ENCODE peak calls at places on chromosomes 13 and 19, in eight cellular contexts. I, D, E, C, X, O, S and Q are unnamed samples.

GRCh38 chr13:58032676-58033440 is 401.3 kb downstream of the PCDH17 start:
- DNase-seq in S (no peak), E (no peak), D (no peak), O (no peak), X (no peak), I (no peak), C (no peak), Q (no peak)

GRCh38 chr13:61286148-61286745 is 129.4 kb downstream of the PCDH20 start:
- DNase-seq in X (no peak), E (peak; percentile 3), S (peak; percentile 1), I (no peak), C (no peak), D (no peak), O (no peak), Q (no peak)

GRCh38 chr13:23741879-23742510 is 147.2 kb downstream of the MIPEP start:
- DNase-seq in D (no peak), O (no peak), I (no peak), C (peak; percentile 35), S (no peak), X (no peak), E (no peak), Q (no peak)

GRCh38 chr13:83794627-83795026 is 87.6 kb downstream of the SLITRK1 start:
- DNase-seq in I (no peak), S (no peak), D (no peak), E (no peak), X (no peak), O (no peak), C (no peak), Q (no peak)

GRCh38 chr13:41061914-41062837 is 867 bp downstream of the WBP4 start:
- DNase-seq in X (no peak), E (peak; percentile 79), I (no peak), D (peak; percentile 50), C (peak; percentile 84), O (no peak), S (no peak), Q (no peak)

GRCh38 chr13:111156421-111156820 is 41.3 kb downstream of the ARHGEF7 start:
- DNase-seq in C (no peak), E (no peak), D (no peak), I (no peak), X (no peak), S (no peak), O (no peak), Q (no peak)

GRCh38 chr13:99816321-99816720 is 155.2 kb downstream of the ZIC5 start:
- DNase-seq in C (no peak), D (no peak), S (no peak), E (no peak), X (no peak), O (no peak), I (no peak), Q (no peak)

GRCh38 chr13:26058704-26059103 is 6.9 kb upstream of the SHISA2 start:
- DNase-seq in S (no peak), D (no peak), E (no peak), X (no peak), C (no peak), I (no peak), O (no peak), Q (no peak)

GRCh38 chr19:55086730-55087541 is 11.3 kb downstream of the EPS8L1 start:
- DNase-seq in S (peak; percentile 81), X (peak; percentile 71), D (peak; percentile 91), E (peak; percentile 97), C (peak; percentile 94), I (peak; percentile 92), O (peak; percentile 99), Q (peak; percentile 70)

GRCh38 chr13:35874704-35875103 is 256.5 kb downstream of the DCLK1 start:
- DNase-seq in O (no peak), E (no peak), I (no peak), C (no peak), D (no peak), X (no peak), S (no peak), Q (no peak)

GRCh38 chr13:113863511-113864302 is at the start of gene GAS6:
- DNase-seq in O (peak; percentile 83), C (peak; percentile 34), S (no peak), E (peak; percentile 74), D (no peak), X (no peak), I (peak; percentile 55), Q (no peak)

GRCh38 chr13:45328661-45329105 is 12.3 kb downstream of the TPT1 start:
- DNase-seq in D (peak; percentile 72), I (no peak), E (no peak), O (no peak), X (no peak), S (no peak), C (peak; percentile 94), Q (no peak)

GRCh38 chr19:17703823-17704463 is 15.3 kb upstream of the MAP1S start:
- DNase-seq in C (peak; percentile 77), E (peak; percentile 52), I (no peak), D (peak; percentile 36), O (peak; percentile 66), X (peak; percentile 68), S (no peak), Q (no peak)

GRCh38 chr19:18336121-18336520 is 4.3 kb upstream of the PGPEP1 start:
- DNase-seq in S (no peak), D (no peak), I (no peak), E (no peak), O (no peak), X (no peak), C (no peak), Q (no peak)

GRCh38 chr19:40750035-40750284 is 317 bp downstream of the ACTMAP start:
- DNase-seq in C (no peak), S (no peak), O (no peak), E (no peak), I (no peak), X (no peak), D (no peak), Q (no peak)

GRCh38 chr19:34808566-34808965 is 35.6 kb upstream of the ZNF599 start:
- DNase-seq in S (peak; percentile 4), X (no peak), D (peak; percentile 53), I (no peak), C (peak; percentile 72), E (no peak), O (no peak), Q (peak; percentile 1)

GRCh38 chr13:40137400-40137799 is 481.9 kb downstream of the COG6 start:
- DNase-seq in C (no peak), O (no peak), E (no peak), S (no peak), X (no peak), D (no peak), I (no peak), Q (no peak)

GRCh38 chr19:35938282-35939224 is 2.4 kb downstream of the LRFN3 start:
- DNase-seq in C (no peak), O (no peak), I (no peak), D (no peak), X (no peak), S (no peak), E (no peak), Q (no peak)

GRCh38 chr19:35939307-35940077 is 3.3 kb downstream of the LRFN3 start:
- DNase-seq in O (no peak), E (no peak), C (no peak), X (no peak), I (no peak), S (no peak), D (no peak), Q (no peak)

GRCh38 chr19:35936738-35937268 is 629 bp downstream of the LRFN3 start:
- DNase-seq in E (no peak), D (no peak), S (no peak), C (no peak), X (no peak), I (no peak), O (no peak), Q (no peak)

GRCh38 chr19:35935911-35936737 is at the start of gene LRFN3:
- DNase-seq in C (peak; percentile 68), E (peak; percentile 93), I (peak; percentile 66), O (peak; percentile 83), D (peak; percentile 46), S (no peak), X (peak; percentile 61), Q (no peak)

DNA sequence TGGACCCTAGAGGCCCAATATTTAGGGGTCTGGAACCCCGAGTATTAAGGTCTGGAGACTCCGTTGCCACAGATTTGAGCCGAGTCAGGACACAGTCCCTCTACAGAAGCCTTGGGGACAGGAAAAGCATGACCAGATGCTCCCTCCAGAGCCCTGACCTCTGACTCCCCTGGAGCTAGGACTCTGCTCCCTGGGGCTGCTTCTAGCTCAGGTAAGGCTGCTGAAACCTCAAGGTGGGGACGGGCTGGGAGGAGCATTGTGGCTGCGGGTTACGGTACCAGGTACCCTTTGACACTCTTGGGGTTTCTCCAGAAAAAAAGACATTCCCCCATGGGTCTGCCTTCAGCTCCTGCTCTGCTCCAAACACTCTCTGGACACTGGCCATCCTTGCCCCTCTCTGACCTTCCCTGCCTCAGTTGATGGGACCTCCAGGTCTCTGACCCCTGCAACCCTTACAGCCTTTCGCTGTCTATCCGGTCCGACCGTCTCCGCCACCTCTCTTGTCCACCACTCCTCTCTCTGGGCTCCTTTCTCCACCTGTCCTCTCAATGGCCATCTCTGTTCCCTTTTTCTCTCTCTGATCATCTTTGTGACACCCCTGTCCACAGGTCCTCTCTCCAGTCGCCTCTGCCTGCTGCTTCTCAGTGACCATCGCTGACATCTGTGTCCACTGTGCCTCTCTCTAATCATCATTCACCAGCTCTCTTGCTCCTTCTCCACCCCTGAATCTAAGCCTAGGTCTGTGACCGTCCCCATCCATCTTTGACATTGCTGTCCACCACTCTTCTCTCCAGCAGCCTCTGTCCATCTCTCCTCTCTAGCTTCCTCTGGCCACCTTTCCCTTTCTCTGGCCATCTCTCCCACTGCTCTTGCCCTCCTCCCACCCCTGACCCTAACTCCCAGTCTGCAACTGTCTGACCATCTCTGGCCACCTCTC is 1.4 kb downstream of the LRFN3 start:
- DNase-seq in C (no peak), E (no peak), X (no peak), D (no peak), S (no peak), O (no peak), I (no peak), Q (no peak)
- H3K4me3 ChIP-seq in C (peak overlapping the region; percentile 58), E (peak overlapping the region; percentile 93), X (peak overlapping the region; percentile 72), D (peak overlapping the region; percentile 64), S (peak overlapping the region; percentile 64), O (peak overlapping the region; percentile 53), I (peak overlapping the region; percentile 77), Q (peak overlapping the region; percentile 53)

DNA sequence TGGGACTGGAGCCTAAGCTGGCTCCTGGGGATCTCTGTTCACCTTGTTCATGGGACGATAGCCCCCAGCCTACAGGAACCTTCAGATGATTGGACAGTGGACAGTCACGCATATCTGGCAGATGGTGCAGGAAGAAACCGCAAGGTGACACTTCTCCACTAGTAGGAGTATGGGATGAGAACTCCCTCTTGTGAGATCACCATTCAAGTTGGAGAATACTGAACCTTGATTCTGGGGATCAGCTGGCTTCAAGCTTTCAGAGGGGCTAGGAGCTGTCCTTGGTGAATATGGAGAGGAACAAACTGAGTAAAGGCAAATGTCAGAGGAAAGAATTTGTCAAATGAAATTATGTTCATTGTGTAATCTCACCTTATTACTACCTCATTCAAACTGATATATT is 204.5 kb downstream of the PDS5B start:
- DNase-seq in I (no peak), X (no peak), S (no peak), C (peak; percentile 20), D (no peak), O (no peak), E (no peak), Q (peak; percentile 6)
- TF ChIP-seq CTCF in I (no peak), X (no peak), S (peak; percentile 9), C (peak; percentile 24), D (peak; percentile 38), O (no peak), E (no peak), Q (peak; percentile 22)

GRCh38 chr19:49335071-49335783 is at the start of gene CD37:
- DNase-seq in I (no peak), C (no peak), S (no peak), X (peak; percentile 83), E (no peak), D (no peak), O (peak; percentile 31), Q (no peak)
- H3K4me3 ChIP-seq in I (peak within 1 kb of the TSS; percentile 9), C (no peak within 1 kb of the TSS), S (no peak within 1 kb of the TSS), X (peak within 1 kb of the TSS; percentile 60), E (no peak within 1 kb of the TSS), D (no peak within 1 kb of the TSS), O (peak within 1 kb of the TSS; percentile 28), Q (no peak within 1 kb of the TSS)

GRCh38 chr13:103772576-103772975 is 706.4 kb upstream of the SLC10A2 start:
- DNase-seq in I (no peak), O (no peak), E (no peak), C (no peak), D (no peak), X (no peak), S (no peak), Q (no peak)
- TF ChIP-seq CTCF in I (no peak), O (no peak), E (no peak), C (peak; percentile 34), D (peak; percentile 23), X (no peak), S (peak; percentile 19), Q (no peak)